ENCODE peak calls at places on chromosome X, in six cellular contexts. N is Panc1, W is PC-3, Q is mammary epithelial cell, R is fibroblast of lung, B is pancreas. G is an unnamed sample.

GRCh38 chrX:77342028-77342427 is 105.2 kb upstream of the FGF16 start:
- DNase-seq in Q (no peak), N (no peak), R (no peak), W (no peak), B (no peak), G (no peak)

GRCh38 chrX:107600366-107600765 is 27.9 kb upstream of the PRPS1 start:
- DNase-seq in R (no peak), Q (peak), W (no peak), N (no peak), B (no peak), G (no peak)

GRCh38 chrX:150167482-150168324 is 195.4 kb upstream of the MAMLD1 start:
- DNase-seq in Q (no peak), W (peak), N (no peak), B (no peak), R (no peak), G (no peak)

GRCh38 chrX:74540635-74541249 is 73.7 kb downstream of the RLIM start:
- DNase-seq in N (no peak), W (no peak), B (no peak), Q (peak), R (no peak), G (no peak)

GRCh38 chrX:21985332-21985777 is 44.8 kb downstream of the SMS start:
- DNase-seq in B (peak), N (peak), R (peak), Q (peak), W (peak), G (peak)

GRCh38 chrX:10509397-10509796 is 111.0 kb downstream of the MID1 start:
- DNase-seq in R (no peak), B (no peak), Q (no peak), W (no peak), N (no peak), G (no peak)

GRCh38 chrX:31318866-31319265 is 247.0 kb upstream of the FTHL17 start:
- DNase-seq in N (no peak), R (no peak), B (no peak), W (no peak), Q (no peak), G (no peak)

GRCh38 chrX:39396358-39396995 is 595.2 kb downstream of the MID1IP1 start:
- DNase-seq in W (no peak), B (no peak), Q (no peak), N (no peak), R (no peak), G (no peak)

GRCh38 chrX:108178099-108178498 is 86.5 kb downstream of the ATG4A start:
- DNase-seq in W (no peak), R (no peak), Q (no peak), N (no peak), B (no peak), G (no peak)

GRCh38 chrX:30620980-30621716 is 32.1 kb upstream of the GK start:
- DNase-seq in R (peak), N (no peak), B (no peak), W (peak), Q (peak), G (no peak)

GRCh38 chrX:35664838-35665237 is 133.3 kb upstream of the MAGEB16 start:
- DNase-seq in N (no peak), B (no peak), W (no peak), R (no peak), Q (no peak), G (no peak)

GRCh38 chrX:15989716-15990115 is 133.6 kb upstream of the GRPR start:
- DNase-seq in R (no peak), W (no peak), Q (no peak), B (no peak), N (no peak), G (no peak)

GRCh38 chrX:41923925-41924693 is 755 bp upstream of the CASK start:
- DNase-seq in N (no peak), W (peak), R (peak), Q (peak), B (no peak), G (no peak)

GRCh38 chrX:43556207-43556606 is 99.9 kb upstream of the MAOA start:
- DNase-seq in Q (no peak), N (no peak), R (no peak), W (no peak), B (no peak), G (no peak)

GRCh38 chrX:138775501-138775900 is 64.0 kb upstream of the FGF13 start:
- DNase-seq in N (no peak), R (peak), B (no peak), Q (peak), W (peak), G (no peak)

GRCh38 chrX:138777230-138777629 is 65.7 kb upstream of the FGF13 start:
- DNase-seq in Q (no peak), R (no peak), W (peak), N (no peak), B (no peak), G (no peak)
- TF ChIP-seq CTCF in Q (peak), R (no peak), W (peak), N (peak), B (no peak), G (no peak)

DNA sequence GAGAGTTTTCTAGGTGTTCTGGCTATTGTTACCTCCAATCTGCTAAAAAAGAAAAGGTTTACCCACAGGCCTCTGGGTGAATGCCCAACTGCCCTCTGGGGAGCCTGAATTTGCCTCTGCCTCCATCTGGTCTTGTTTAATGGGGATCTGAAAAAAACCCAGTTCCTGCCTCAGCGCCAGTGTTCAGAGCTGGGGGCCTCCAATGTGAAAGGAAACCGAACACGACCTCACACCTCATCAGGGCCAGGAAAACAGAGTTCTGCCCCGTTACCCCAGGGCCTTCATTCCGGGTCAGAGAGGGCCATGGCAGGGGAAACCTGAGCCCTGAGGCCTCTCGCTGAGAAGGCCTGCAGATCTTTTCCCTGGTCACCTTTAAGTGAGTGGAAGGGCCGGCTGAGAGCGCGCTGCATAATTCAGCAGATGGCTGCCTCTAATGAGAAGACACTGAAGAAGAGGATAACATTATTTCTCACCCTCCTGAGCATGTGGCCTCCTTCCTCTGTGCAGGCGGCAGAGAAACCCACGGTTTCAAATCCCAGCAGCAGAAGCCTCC is 6.8 kb downstream of the SEPTIN6 start:
- DNase-seq in N (no peak), R (peak), B (no peak), Q (no peak), W (no peak), G (no peak)
- H3K4me3 ChIP-seq in N (no peak), R (no peak), B (no peak), Q (no peak), W (no peak), G (no peak)

GRCh38 chrX:129783176-129783776 is 3.5 kb downstream of the SASH3 start:
- DNase-seq in B (no peak), W (no peak), N (no peak), Q (no peak), R (no peak), G (no peak)
- TF ChIP-seq CTCF in B (no peak), W (no peak), N (no peak), Q (no peak), R (no peak), G (no peak)

DNA sequence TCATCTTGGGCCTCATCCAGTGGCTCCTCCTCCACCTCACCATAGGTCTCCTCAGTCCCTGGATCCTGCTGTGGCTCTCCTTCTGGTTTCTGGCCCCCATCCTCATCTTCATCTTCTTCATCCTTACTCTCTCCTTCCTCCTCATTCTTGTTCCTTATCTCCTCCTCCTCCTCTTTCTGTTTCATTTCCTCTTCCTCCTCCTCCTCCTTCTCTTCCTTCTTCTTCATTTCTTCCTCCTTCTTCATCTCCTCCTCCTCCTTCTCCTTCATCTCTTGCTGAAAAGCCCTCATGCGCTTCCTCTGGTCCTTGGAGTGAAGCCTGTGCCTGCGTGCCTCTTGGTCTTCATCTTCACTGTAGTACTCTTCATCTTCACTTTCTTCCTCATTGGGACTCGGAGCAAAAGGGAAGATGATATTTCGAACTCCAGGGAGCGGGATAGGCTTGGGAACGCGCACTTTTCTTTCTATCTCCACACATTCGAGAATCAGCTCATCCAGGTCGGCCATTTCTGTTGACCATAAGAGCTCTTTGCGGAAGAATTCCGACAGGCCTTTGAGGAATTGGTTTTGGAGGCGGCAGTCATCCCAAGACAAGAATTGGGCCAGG is 1.5 kb downstream of the RTL5 start:
- DNase-seq in B (no peak), W (no peak), N (no peak), Q (no peak), R (no peak), G (no peak)
- H3K4me3 ChIP-seq in B (no peak), W (no peak), N (no peak), Q (no peak), R (no peak), G (peak)

DNA sequence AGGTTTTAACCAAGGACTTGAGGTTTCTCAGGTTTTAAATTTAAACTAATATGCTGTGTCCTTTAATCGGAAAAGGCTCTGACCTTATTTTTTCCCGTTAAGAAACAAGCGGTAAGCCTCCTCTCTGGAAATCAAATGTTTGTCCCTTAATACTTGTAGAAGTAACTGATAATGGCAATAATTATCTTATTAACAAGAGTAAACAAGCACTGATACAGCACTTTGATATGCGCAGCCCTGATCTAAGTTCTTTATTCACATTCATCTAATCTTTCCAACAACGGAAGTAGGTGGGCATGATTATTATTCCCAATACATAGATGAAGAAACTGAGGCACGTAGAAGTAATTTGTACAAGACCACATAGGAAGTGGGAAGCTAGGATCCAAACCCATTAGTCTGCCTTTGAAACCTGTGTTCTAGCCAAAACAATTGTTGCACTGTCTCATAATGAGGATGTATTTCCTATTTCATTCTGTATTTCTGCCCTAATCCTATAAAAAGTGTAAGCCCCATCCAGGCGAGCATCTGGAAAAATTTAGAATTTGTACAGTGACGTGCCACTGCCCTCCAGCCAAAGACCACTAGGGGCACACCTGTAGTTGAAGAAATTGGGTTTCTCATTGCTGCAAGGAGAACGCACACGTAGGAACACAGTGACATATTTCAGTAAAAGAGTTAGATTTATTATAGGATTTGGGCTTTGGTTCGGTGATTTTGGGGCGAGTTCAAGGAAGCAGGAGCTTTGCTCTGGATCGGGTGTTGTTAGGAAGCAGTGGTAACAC is 605 bp downstream of the CXorf58 start:
- DNase-seq in N (no peak), B (no peak), R (no peak), Q (no peak), W (no peak), G (no peak)
- TF ChIP-seq CTCF in N (peak), B (peak), R (peak), Q (peak), W (peak), G (no peak)

GRCh38 chrX:49198540-49199314 is 1.3 kb downstream of the SYP start:
- DNase-seq in W (no peak), R (no peak), Q (no peak), B (no peak), N (no peak), G (no peak)

GRCh38 chrX:49199315-49199595 is 738 bp downstream of the SYP start:
- DNase-seq in R (no peak), N (no peak), B (no peak), Q (no peak), W (no peak), G (no peak)

GRCh38 chrX:49197543-49198087 is 2.4 kb downstream of the SYP start:
- DNase-seq in Q (no peak), B (no peak), N (no peak), R (no peak), W (no peak), G (no peak)

GRCh38 chrX:49202022-49202421 is 2.0 kb upstream of the SYP start:
- DNase-seq in R (no peak), N (no peak), W (no peak), Q (no peak), B (no peak), G (no peak)

GRCh38 chrX:49199906-49200771 is at the start of gene SYP:
- DNase-seq in B (peak), Q (peak), R (peak), W (peak), N (no peak), G (peak)
- H3K4me3 ChIP-seq in B (peak), Q (no peak), R (peak), W (peak), N (peak), G (peak)

GRCh38 chrX:104098151-104098808 is 14.0 kb upstream of the ZCCHC18 start:
- DNase-seq in W (peak), B (no peak), R (peak), Q (peak), N (peak), G (no peak)
- TF ChIP-seq CTCF in W (peak), B (peak), R (peak), Q (peak), N (peak), G (peak)

G was measured in left ventricle myocardium inferior.